ENCODE peak calls at places on chromosome 3, in six cellular contexts. One of them, this sample, is unnamed.
A peak's percentile ranks its signal among the peaks of the same experiment; 100 is the strongest.

GRCh38 chr3:45885979-45886711 is at the start of gene CCR9:
- DNase-seq in psoas muscle: no peak
- DNase-seq in cardiac fibroblast: no peak
- DNase-seq in dorsolateral prefrontal cortex: no peak
- DNase-seq in GM12865: no peak
- DNase-seq in IMR-90: no peak
- DNase-seq in this sample: no peak

GRCh38 chr3:20264900-20265567 is 79.0 kb upstream of the SGO1 start:
- DNase-seq in psoas muscle: no peak
- DNase-seq in cardiac fibroblast: no peak
- DNase-seq in dorsolateral prefrontal cortex: no peak
- DNase-seq in GM12865: no peak
- DNase-seq in IMR-90: no peak
- DNase-seq in this sample: no peak

GRCh38 chr3:153640689-153641308 is 478.8 kb downstream of the RAP2B start:
- DNase-seq in psoas muscle: no peak
- DNase-seq in cardiac fibroblast: no peak
- DNase-seq in dorsolateral prefrontal cortex: no peak
- DNase-seq in GM12865: no peak
- DNase-seq in IMR-90: no peak
- DNase-seq in this sample: peak; percentile 2

GRCh38 chr3:80018375-80018774 is 250.6 kb upstream of the ROBO1 start:
- DNase-seq in psoas muscle: no peak
- DNase-seq in cardiac fibroblast: peak; percentile 29
- DNase-seq in dorsolateral prefrontal cortex: no peak
- DNase-seq in GM12865: no peak
- DNase-seq in IMR-90: no peak
- DNase-seq in this sample: no peak

GRCh38 chr3:58572013-58572633 is 5.1 kb downstream of the FAM107A start:
- DNase-seq in psoas muscle: no peak
- DNase-seq in cardiac fibroblast: no peak
- DNase-seq in dorsolateral prefrontal cortex: no peak
- DNase-seq in GM12865: no peak
- DNase-seq in IMR-90: no peak
- DNase-seq in this sample: no peak

GRCh38 chr3:184770541-184770940 is 41.4 kb upstream of the VPS8 start:
- DNase-seq in psoas muscle: peak; percentile 36
- DNase-seq in cardiac fibroblast: no peak
- DNase-seq in dorsolateral prefrontal cortex: no peak
- DNase-seq in GM12865: no peak
- DNase-seq in IMR-90: no peak
- DNase-seq in this sample: no peak

GRCh38 chr3:47156418-47156817 is 7.5 kb downstream of the SETD2 start:
- DNase-seq in psoas muscle: no peak
- DNase-seq in cardiac fibroblast: no peak
- DNase-seq in dorsolateral prefrontal cortex: no peak
- DNase-seq in GM12865: no peak
- DNase-seq in IMR-90: no peak
- DNase-seq in this sample: no peak

GRCh38 chr3:186719945-186720739 is 3.0 kb downstream of the KNG1 start:
- DNase-seq in psoas muscle: no peak
- DNase-seq in cardiac fibroblast: no peak
- DNase-seq in dorsolateral prefrontal cortex: no peak
- DNase-seq in GM12865: no peak
- DNase-seq in IMR-90: no peak
- DNase-seq in this sample: no peak

GRCh38 chr3:103295974-103296570 is 861.3 kb downstream of the ZPLD1 start:
- DNase-seq in psoas muscle: no peak
- DNase-seq in cardiac fibroblast: peak; percentile 9
- DNase-seq in dorsolateral prefrontal cortex: no peak
- DNase-seq in GM12865: peak; percentile 25
- DNase-seq in IMR-90: peak; percentile 33
- DNase-seq in this sample: no peak
- TF ChIP-seq CTCF in psoas muscle: no peak
- TF ChIP-seq CTCF in cardiac fibroblast: no peak
- TF ChIP-seq CTCF in dorsolateral prefrontal cortex: peak; percentile 33
- TF ChIP-seq CTCF in GM12865: peak; percentile 12
- TF ChIP-seq CTCF in IMR-90: peak; percentile 39
- TF ChIP-seq CTCF in this sample: peak; percentile 28

GRCh38 chr3:101637461-101637860 is 39.5 kb downstream of the ZBTB11 start:
- DNase-seq in psoas muscle: no peak
- DNase-seq in cardiac fibroblast: no peak
- DNase-seq in dorsolateral prefrontal cortex: no peak
- DNase-seq in GM12865: no peak
- DNase-seq in IMR-90: no peak
- DNase-seq in this sample: no peak

GRCh38 chr3:101640256-101640655 is 36.7 kb downstream of the ZBTB11 start:
- DNase-seq in psoas muscle: no peak
- DNase-seq in cardiac fibroblast: no peak
- DNase-seq in dorsolateral prefrontal cortex: no peak
- DNase-seq in GM12865: no peak
- DNase-seq in IMR-90: no peak
- DNase-seq in this sample: no peak

GRCh38 chr3:101639280-101639963 is 37.5 kb downstream of the ZBTB11 start:
- DNase-seq in psoas muscle: no peak
- DNase-seq in cardiac fibroblast: no peak
- DNase-seq in dorsolateral prefrontal cortex: no peak
- DNase-seq in GM12865: no peak
- DNase-seq in IMR-90: no peak
- DNase-seq in this sample: no peak

GRCh38 chr3:101635954-101636798 is 40.8 kb downstream of the ZBTB11 start:
- DNase-seq in psoas muscle: peak; percentile 65
- DNase-seq in cardiac fibroblast: peak; percentile 62
- DNase-seq in dorsolateral prefrontal cortex: no peak
- DNase-seq in GM12865: peak; percentile 64
- DNase-seq in IMR-90: peak; percentile 20
- DNase-seq in this sample: peak; percentile 89

GRCh38 chr3:101638262-101638745 is 38.6 kb downstream of the ZBTB11 start:
- DNase-seq in psoas muscle: no peak
- DNase-seq in cardiac fibroblast: peak; percentile 4
- DNase-seq in dorsolateral prefrontal cortex: no peak
- DNase-seq in GM12865: peak; percentile 8
- DNase-seq in IMR-90: no peak
- DNase-seq in this sample: no peak
- TF ChIP-seq CTCF in psoas muscle: no peak
- TF ChIP-seq CTCF in cardiac fibroblast: peak; percentile 3
- TF ChIP-seq CTCF in dorsolateral prefrontal cortex: no peak
- TF ChIP-seq CTCF in GM12865: no peak
- TF ChIP-seq CTCF in IMR-90: peak; percentile 13
- TF ChIP-seq CTCF in this sample: no peak

DNA sequence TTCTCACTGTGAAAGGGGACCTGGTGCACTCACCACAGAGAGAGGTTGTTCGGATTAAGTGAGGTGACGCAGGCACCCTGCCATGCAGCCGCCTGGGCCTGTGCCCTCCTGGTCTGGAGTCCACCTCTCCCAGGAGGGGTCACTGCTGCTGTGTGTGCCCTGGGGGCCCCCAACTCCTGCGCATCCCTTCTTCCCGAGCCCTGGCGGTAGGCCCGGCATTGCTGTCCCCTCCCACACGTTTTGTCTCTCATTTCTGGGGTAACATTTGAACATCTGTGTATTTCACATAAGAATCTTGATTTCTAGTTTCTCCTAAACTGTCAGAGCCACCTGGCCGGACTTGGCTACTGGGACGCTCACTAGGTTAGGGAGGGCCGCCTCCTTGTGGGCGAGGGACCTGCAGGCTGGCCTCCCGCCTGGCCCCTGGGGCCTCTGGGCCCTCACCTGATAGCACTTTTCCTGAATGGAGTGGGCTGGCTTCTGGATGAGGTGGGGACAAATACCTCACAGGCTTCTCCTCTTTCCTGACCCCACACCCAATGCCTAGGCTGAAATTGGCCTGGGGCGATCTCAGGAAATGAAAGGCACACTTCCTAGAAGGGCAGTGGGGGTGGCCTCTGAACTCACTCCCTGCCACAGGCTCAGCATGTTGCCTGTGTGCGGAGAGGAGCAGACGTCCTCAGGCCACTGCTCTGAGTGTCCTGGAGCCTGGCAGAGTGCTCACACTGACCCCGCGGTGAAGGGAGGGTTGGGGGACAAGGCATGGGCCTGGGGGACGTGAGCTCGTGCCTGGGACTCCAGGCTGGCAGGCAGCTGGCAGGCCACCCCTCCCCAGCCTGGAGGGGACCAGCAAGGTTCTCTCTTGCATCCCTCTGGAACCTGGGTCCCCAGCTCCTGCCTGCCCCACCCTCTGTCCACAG is 104.2 kb upstream of the PRR23E start:
- DNase-seq in psoas muscle: peak; percentile 46
- DNase-seq in cardiac fibroblast: no peak
- DNase-seq in dorsolateral prefrontal cortex: no peak
- DNase-seq in GM12865: no peak
- DNase-seq in IMR-90: no peak
- DNase-seq in this sample: no peak
- TF ChIP-seq CTCF in psoas muscle: no peak
- TF ChIP-seq CTCF in cardiac fibroblast: no peak
- TF ChIP-seq CTCF in dorsolateral prefrontal cortex: no peak
- TF ChIP-seq CTCF in GM12865: no peak
- TF ChIP-seq CTCF in IMR-90: no peak
- TF ChIP-seq CTCF in this sample: no peak

GRCh38 chr3:152472606-152472954 is 203.9 kb downstream of the MBNL1 start:
- DNase-seq in psoas muscle: no peak
- DNase-seq in cardiac fibroblast: no peak
- DNase-seq in dorsolateral prefrontal cortex: no peak
- DNase-seq in GM12865: no peak
- DNase-seq in IMR-90: no peak
- DNase-seq in this sample: no peak

GRCh38 chr3:152470893-152471292 is 202.2 kb downstream of the MBNL1 start:
- DNase-seq in psoas muscle: no peak
- DNase-seq in cardiac fibroblast: no peak
- DNase-seq in dorsolateral prefrontal cortex: no peak
- DNase-seq in GM12865: no peak
- DNase-seq in IMR-90: no peak
- DNase-seq in this sample: no peak

GRCh38 chr3:152470095-152470494 is 201.4 kb downstream of the MBNL1 start:
- DNase-seq in psoas muscle: no peak
- DNase-seq in cardiac fibroblast: no peak
- DNase-seq in dorsolateral prefrontal cortex: no peak
- DNase-seq in GM12865: no peak
- DNase-seq in IMR-90: no peak
- DNase-seq in this sample: no peak

GRCh38 chr3:152474585-152474984 is 205.9 kb downstream of the MBNL1 start:
- DNase-seq in psoas muscle: no peak
- DNase-seq in cardiac fibroblast: peak; percentile 91
- DNase-seq in dorsolateral prefrontal cortex: no peak
- DNase-seq in GM12865: peak; percentile 82
- DNase-seq in IMR-90: peak; percentile 84
- DNase-seq in this sample: peak; percentile 41

DNA sequence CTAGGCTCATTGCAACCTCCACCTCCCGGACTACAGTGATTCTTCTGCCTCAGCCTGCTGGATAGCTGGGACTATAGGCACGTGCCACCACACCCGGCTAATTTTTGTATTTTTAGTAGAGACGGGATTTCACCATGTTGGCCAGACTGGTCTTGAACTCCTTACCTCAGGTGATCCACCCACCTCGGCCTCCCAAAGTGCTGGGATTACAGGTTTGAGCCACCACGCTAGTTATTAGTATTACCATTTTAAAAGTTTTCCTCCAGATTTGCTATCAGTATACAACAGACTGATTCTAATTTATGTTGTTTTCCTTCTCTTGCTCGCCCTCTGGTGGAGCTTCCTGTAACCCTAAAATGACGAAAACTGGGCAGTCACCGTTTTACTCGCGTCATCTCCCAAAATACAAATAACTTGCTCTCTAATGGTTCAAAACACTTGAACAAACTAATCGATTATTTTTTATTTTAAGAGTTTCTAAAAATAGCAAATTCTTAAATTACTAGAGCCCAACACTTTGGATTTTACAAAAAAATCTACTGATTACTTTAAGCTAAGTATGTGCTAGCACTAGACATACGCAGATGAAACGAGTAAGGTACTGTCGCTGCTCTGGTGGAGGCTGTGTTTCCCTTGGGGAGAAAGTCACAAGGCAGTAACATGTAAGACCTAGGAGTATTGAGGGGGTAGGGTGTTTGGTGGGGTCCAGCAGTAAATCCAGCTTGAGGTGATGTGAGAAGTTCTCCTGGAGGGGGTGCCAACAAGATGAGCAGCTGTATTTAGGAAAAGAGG is 203.3 kb downstream of the MBNL1 start:
- DNase-seq in psoas muscle: peak; percentile 50
- DNase-seq in cardiac fibroblast: peak; percentile 83
- DNase-seq in dorsolateral prefrontal cortex: peak; percentile 69
- DNase-seq in GM12865: peak; percentile 77
- DNase-seq in IMR-90: peak; percentile 54
- DNase-seq in this sample: peak; percentile 86
- TF ChIP-seq CTCF in psoas muscle: peak; percentile 73
- TF ChIP-seq CTCF in cardiac fibroblast: peak; percentile 76
- TF ChIP-seq CTCF in dorsolateral prefrontal cortex: peak; percentile 73
- TF ChIP-seq CTCF in GM12865: peak; percentile 61
- TF ChIP-seq CTCF in IMR-90: peak; percentile 67
- TF ChIP-seq CTCF in this sample: peak; percentile 92

GRCh38 chr3:127820871-127821853 is 1.2 kb downstream of the MGLL start:
- DNase-seq in psoas muscle: peak; percentile 60
- DNase-seq in cardiac fibroblast: peak; percentile 46
- DNase-seq in dorsolateral prefrontal cortex: no peak
- DNase-seq in GM12865: peak; percentile 60
- DNase-seq in IMR-90: peak; percentile 56
- DNase-seq in this sample: peak; percentile 32

GRCh38 chr3:127819086-127819485 is 3.2 kb downstream of the MGLL start:
- DNase-seq in psoas muscle: no peak
- DNase-seq in cardiac fibroblast: no peak
- DNase-seq in dorsolateral prefrontal cortex: no peak
- DNase-seq in GM12865: no peak
- DNase-seq in IMR-90: no peak
- DNase-seq in this sample: no peak

GRCh38 chr3:127819656-127820055 is 2.7 kb downstream of the MGLL start:
- DNase-seq in psoas muscle: no peak
- DNase-seq in cardiac fibroblast: no peak
- DNase-seq in dorsolateral prefrontal cortex: no peak
- DNase-seq in GM12865: no peak
- DNase-seq in IMR-90: no peak
- DNase-seq in this sample: no peak

GRCh38 chr3:127822166-127822835 is at the start of gene MGLL:
- DNase-seq in psoas muscle: peak; percentile 63
- DNase-seq in cardiac fibroblast: peak; percentile 53
- DNase-seq in dorsolateral prefrontal cortex: no peak
- DNase-seq in GM12865: no peak
- DNase-seq in IMR-90: peak; percentile 50
- DNase-seq in this sample: peak; percentile 33

GRCh38 chr3:127820221-127820870 is 2.0 kb downstream of the MGLL start:
- DNase-seq in psoas muscle: no peak
- DNase-seq in cardiac fibroblast: peak; percentile 43
- DNase-seq in dorsolateral prefrontal cortex: no peak
- DNase-seq in GM12865: peak; percentile 44
- DNase-seq in IMR-90: peak; percentile 46
- DNase-seq in this sample: no peak
- TF ChIP-seq CTCF in psoas muscle: no peak
- TF ChIP-seq CTCF in cardiac fibroblast: peak; percentile 36
- TF ChIP-seq CTCF in dorsolateral prefrontal cortex: no peak
- TF ChIP-seq CTCF in GM12865: peak; percentile 10
- TF ChIP-seq CTCF in IMR-90: peak; percentile 31
- TF ChIP-seq CTCF in this sample: no peak

GRCh38 chr3:48770187-48770502 is 53.1 kb upstream of the IP6K2 start:
- DNase-seq in psoas muscle: no peak
- DNase-seq in cardiac fibroblast: no peak
- DNase-seq in dorsolateral prefrontal cortex: no peak
- DNase-seq in GM12865: no peak
- DNase-seq in IMR-90: no peak
- DNase-seq in this sample: no peak

GRCh38 chr3:48765376-48765775 is 48.4 kb upstream of the IP6K2 start:
- DNase-seq in psoas muscle: no peak
- DNase-seq in cardiac fibroblast: peak; percentile 13
- DNase-seq in dorsolateral prefrontal cortex: peak; percentile 53
- DNase-seq in GM12865: peak; percentile 15
- DNase-seq in IMR-90: no peak
- DNase-seq in this sample: no peak
- TF ChIP-seq CTCF in psoas muscle: no peak
- TF ChIP-seq CTCF in cardiac fibroblast: no peak
- TF ChIP-seq CTCF in dorsolateral prefrontal cortex: peak; percentile 24
- TF ChIP-seq CTCF in GM12865: no peak
- TF ChIP-seq CTCF in IMR-90: peak; percentile 11
- TF ChIP-seq CTCF in this sample: no peak

GRCh38 chr3:159150176-159150575 is 348.3 kb downstream of the MFSD1 start:
- DNase-seq in psoas muscle: no peak
- DNase-seq in cardiac fibroblast: no peak
- DNase-seq in dorsolateral prefrontal cortex: no peak
- DNase-seq in GM12865: no peak
- DNase-seq in IMR-90: no peak
- DNase-seq in this sample: no peak
- TF ChIP-seq CTCF in psoas muscle: no peak
- TF ChIP-seq CTCF in cardiac fibroblast: no peak
- TF ChIP-seq CTCF in dorsolateral prefrontal cortex: no peak
- TF ChIP-seq CTCF in GM12865: no peak
- TF ChIP-seq CTCF in IMR-90: no peak
- TF ChIP-seq CTCF in this sample: no peak